ENCODE peak calls at places on chromosomes 7 and 10, in six cellular contexts. H is lower lobe of right lung, V is cardiac muscle cell, O is aorta, W is neural progenitor cell, K is mesendoderm. Z is an unnamed sample.

GRCh38 chr7:80187279-80187678 is 52.6 kb downstream of the GNAI1 start:
- DNase-seq in O (no peak), V (no peak), K (no peak), H (no peak), W (no peak), Z (no peak)

GRCh38 chr10:35208536-35208935 is 81.9 kb downstream of the CREM start:
- DNase-seq in W (no peak), V (no peak), K (no peak), O (no peak), H (no peak), Z (no peak)

GRCh38 chr10:133087045-133087678 is 562 bp upstream of the ADGRA1 start:
- DNase-seq in O (no peak), W (no peak), V (no peak), K (no peak), H (no peak), Z (no peak)

GRCh38 chr7:51222916-51223315 is 93.7 kb downstream of the COBL start:
- DNase-seq in K (no peak), V (no peak), O (no peak), W (no peak), H (no peak), Z (no peak)

GRCh38 chr10:78476156-78476555 is 442.5 kb downstream of the RPS24 start:
- DNase-seq in H (no peak), V (no peak), W (no peak), O (no peak), K (no peak), Z (no peak)

GRCh38 chr7:98165827-98166667 is 45.2 kb upstream of the BHLHA15 start:
- DNase-seq in H (peak; percentile 80), O (peak; percentile 62), W (peak; percentile 68), V (peak; percentile 63), K (peak; percentile 62), Z (peak; percentile 77)

GRCh38 chr7:47726047-47726726 is 144.3 kb upstream of the TNS3 start:
- DNase-seq in V (no peak), O (no peak), W (no peak), H (no peak), K (no peak), Z (no peak)

GRCh38 chr10:34885901-34886300 is 70.8 kb upstream of the PARD3 start:
- DNase-seq in O (no peak), V (no peak), K (peak; percentile 27), H (no peak), W (no peak), Z (no peak)

GRCh38 chr7:92698237-92698841 is 108.1 kb upstream of the FAM133B start:
- DNase-seq in O (no peak), K (no peak), H (no peak), V (no peak), W (peak; percentile 13), Z (no peak)

GRCh38 chr10:114795039-114795438 is 26.5 kb upstream of the FHIP2A start:
- DNase-seq in K (no peak), H (no peak), O (no peak), V (no peak), W (no peak), Z (no peak)

GRCh38 chr7:5177060-5177459 is 13.0 kb upstream of the WIPI2 start:
- DNase-seq in V (no peak), W (peak; percentile 43), H (peak; percentile 60), O (peak; percentile 82), K (no peak), Z (peak; percentile 81)

GRCh38 chr10:88553116-88553752 is 29.9 kb downstream of the RNLS start:
- DNase-seq in K (peak; percentile 65), O (no peak), H (no peak), V (peak; percentile 55), W (peak; percentile 61), Z (no peak)

GRCh38 chr7:2403718-2404648 is 572 bp downstream of the CHST12 start:
- DNase-seq in W (peak; percentile 78), V (peak; percentile 66), O (peak; percentile 74), K (peak; percentile 58), H (no peak), Z (peak; percentile 60)

GRCh38 chr7:116805100-116805544 is 57.3 kb upstream of the CAPZA2 start:
- DNase-seq in K (no peak), O (no peak), H (no peak), V (no peak), W (no peak), Z (peak; percentile 58)

GRCh38 chr7:127029823-127030222 is 222.9 kb downstream of the GRM8 start:
- DNase-seq in H (no peak), V (no peak), K (no peak), W (no peak), O (no peak), Z (no peak)

GRCh38 chr10:78572565-78572964 is 496.2 kb upstream of the ZMIZ1 start:
- DNase-seq in O (no peak), V (no peak), H (no peak), W (no peak), K (no peak), Z (no peak)

GRCh38 chr10:14995964-14996565 is 36.9 kb downstream of the MEIG1 start:
- DNase-seq in K (no peak), O (no peak), V (no peak), W (no peak), H (no peak), Z (no peak)

GRCh38 chr7:150308575-150308974 is 14.6 kb upstream of the LRRC61 start:
- DNase-seq in O (no peak), V (no peak), H (no peak), K (no peak), W (no peak), Z (no peak)

GRCh38 chr7:150311711-150312110 is 11.4 kb upstream of the LRRC61 start:
- DNase-seq in H (no peak), V (no peak), K (no peak), O (no peak), W (no peak), Z (no peak)

GRCh38 chr7:150307904-150308303 is 15.3 kb upstream of the LRRC61 start:
- DNase-seq in K (no peak), V (no peak), W (no peak), H (no peak), O (no peak), Z (no peak)

GRCh38 chr7:150311146-150311545 is 12.0 kb upstream of the LRRC61 start:
- DNase-seq in K (no peak), V (no peak), H (no peak), W (no peak), O (no peak), Z (no peak)

GRCh38 chr7:150307129-150307528 is 16.0 kb upstream of the LRRC61 start:
- DNase-seq in H (no peak), V (no peak), K (no peak), O (no peak), W (no peak), Z (no peak)
- H3K4me3 ChIP-seq in H (no peak overlapping the region), V (no peak overlapping the region), K (no peak overlapping the region), O (no peak overlapping the region), W (no peak overlapping the region), Z (no peak overlapping the region)

DNA sequence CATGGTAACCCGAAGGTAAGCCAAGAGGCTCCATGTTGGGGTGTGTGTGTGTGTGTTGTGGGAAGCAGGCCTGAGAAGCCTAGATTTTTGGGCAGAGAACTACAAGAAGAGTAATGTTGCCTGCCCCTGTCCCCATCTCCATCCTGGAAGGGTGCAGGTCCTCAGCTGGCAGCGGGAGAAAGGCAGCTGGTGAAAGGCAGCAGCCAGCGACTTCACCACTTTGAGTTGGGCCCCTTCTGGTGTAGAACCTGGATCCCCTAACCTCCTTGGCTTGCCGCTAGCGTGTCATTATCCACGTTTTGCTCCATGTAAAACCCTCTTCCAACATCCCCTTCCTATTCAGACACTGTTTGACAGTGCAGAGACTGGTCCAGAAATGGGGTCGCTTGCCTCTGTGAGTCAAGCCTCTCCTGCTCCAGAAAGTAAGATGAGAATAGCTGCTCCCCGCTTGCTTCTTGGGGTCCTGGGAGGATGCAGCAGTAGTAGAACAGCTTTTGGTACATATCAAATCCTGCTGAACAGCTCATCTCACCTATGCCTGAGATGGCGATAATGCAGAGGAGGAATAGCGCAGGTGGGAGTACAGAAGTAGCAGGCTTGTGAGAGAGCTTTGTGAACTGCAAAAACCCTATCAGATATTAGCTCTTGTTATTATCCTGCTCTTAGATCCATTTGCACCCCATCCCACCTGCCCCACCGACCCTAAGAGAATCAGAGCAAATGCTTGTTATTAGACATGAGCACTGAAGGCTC is 22.1 kb upstream of the CDH23 start:
- DNase-seq in O (peak; percentile 20), H (no peak), K (no peak), W (no peak), V (no peak), Z (no peak)
- H3K4me1 ChIP-seq in O (no peaks in the 10 kb centered on the region), H (peaks cover 44% of the 10 kb centered on the region), K (peaks cover 3% of the 10 kb centered on the region), W (peaks cover 15% of the 10 kb centered on the region), V (no peaks in the 10 kb centered on the region), Z (no peaks in the 10 kb centered on the region)

GRCh38 chr7:138545123-138545522 is 85.1 kb downstream of the TRIM24 start:
- DNase-seq in O (no peak), K (no peak), W (no peak), V (no peak), H (no peak), Z (peak; percentile 36)

GRCh38 chr7:138538996-138539644 is 79.1 kb downstream of the TRIM24 start:
- DNase-seq in V (no peak), W (no peak), H (no peak), K (no peak), O (no peak), Z (no peak)

GRCh38 chr7:138538518-138538917 is 78.5 kb downstream of the TRIM24 start:
- DNase-seq in K (no peak), W (no peak), V (no peak), H (no peak), O (no peak), Z (no peak)

GRCh38 chr7:138543739-138544138 is 83.7 kb downstream of the TRIM24 start:
- DNase-seq in W (no peak), V (no peak), O (no peak), K (no peak), H (no peak), Z (no peak)

GRCh38 chr7:138542183-138542582 is 82.1 kb downstream of the TRIM24 start:
- DNase-seq in H (no peak), W (no peak), K (no peak), V (no peak), O (no peak), Z (no peak)
- H3K36me3 ChIP-seq in H (peaks cover 38% of the 10 kb centered on the region), W (peaks cover 48% of the 10 kb centered on the region), K (peaks cover 4% of the 10 kb centered on the region), V (peaks cover 82% of the 10 kb centered on the region), O (peaks cover 4% of the 10 kb centered on the region), Z (no peaks in the 10 kb centered on the region)

DNA sequence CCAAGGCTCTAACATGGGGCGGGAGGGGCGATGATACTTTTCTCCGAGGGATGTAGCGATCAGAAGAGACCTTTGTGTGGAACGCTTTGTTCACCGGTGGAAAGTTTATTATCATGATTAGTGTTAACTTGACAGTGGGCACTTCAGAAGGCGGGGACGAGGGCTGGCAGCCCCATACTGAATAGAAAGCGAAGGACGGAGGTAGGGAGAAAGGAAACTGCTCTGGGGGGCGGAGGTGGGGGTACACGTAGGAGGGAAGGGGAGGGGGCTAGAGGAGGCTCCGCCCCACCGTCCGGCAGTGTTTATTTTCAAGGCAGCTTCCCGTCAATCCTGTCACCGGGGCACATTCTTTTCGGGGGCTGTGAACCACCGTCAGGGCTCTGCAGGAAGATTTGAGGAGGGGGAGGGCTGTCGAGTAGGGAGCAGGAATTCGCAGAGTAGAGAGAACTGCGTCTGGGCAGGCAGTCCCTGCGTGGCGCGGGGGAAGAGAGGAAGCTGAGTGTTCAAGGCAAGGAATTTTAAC is 9.4 kb upstream of the NKX2-3 start:
- DNase-seq in W (peak; percentile 72), V (peak; percentile 51), K (peak; percentile 88), O (no peak), H (no peak), Z (no peak)
- H3K4me3 ChIP-seq in W (no peak overlapping the region), V (peak overlapping the region; percentile 13), K (no peak overlapping the region), O (no peak overlapping the region), H (no peak overlapping the region), Z (no peak overlapping the region)

DNA sequence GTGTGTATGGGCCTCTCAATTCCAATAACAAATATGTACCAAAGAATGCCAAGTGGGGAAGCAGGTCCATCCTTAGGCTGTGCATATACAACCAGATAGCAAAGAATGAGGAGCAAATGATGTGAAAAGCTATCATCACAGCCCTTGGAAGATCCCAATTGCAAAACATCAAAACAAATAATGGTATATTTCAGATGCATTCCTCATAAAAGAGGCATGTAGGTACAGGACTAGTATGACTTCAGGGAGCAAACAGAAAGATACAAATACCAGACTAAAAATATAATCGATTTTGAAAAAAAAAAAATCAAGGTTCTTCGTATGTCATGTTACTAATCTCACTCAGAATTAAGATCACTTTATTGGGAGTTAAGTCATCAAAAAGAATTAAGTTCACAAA is 18.5 kb upstream of the SPOCK2 start:
- DNase-seq in V (no peak), K (no peak), H (no peak), O (no peak), W (no peak), Z (no peak)
- H3K4me1 ChIP-seq in V (peaks cover 18% of the 10 kb centered on the region), K (no peaks in the 10 kb centered on the region), H (peaks cover 10% of the 10 kb centered on the region), O (no peaks in the 10 kb centered on the region), W (no peaks in the 10 kb centered on the region), Z (no peaks in the 10 kb centered on the region)